ENCODE peak calls at places on chromosome 19, in seven cellular contexts. H, V, E, O, K, P and U are unnamed samples.

GRCh38 chr19:55406869-55407624 is 541 bp downstream of the UBE2S start:
- DNase-seq in V (no peak), O (no peak), P (no peak), E (no peak), K (peak; percentile 36), H (no peak), U (peak; percentile 30)

GRCh38 chr19:42064432-42064831 is 5.6 kb downstream of the GRIK5 start:
- DNase-seq in K (no peak), H (no peak), E (no peak), V (no peak), O (no peak), P (no peak), U (no peak)

GRCh38 chr19:16943942-16944625 is 55.3 kb downstream of the F2RL3 start:
- DNase-seq in H (no peak), K (no peak), V (no peak), P (no peak), E (no peak), O (no peak), U (no peak)

GRCh38 chr19:45275370-45275971 is 24.4 kb downstream of the MARK4 start:
- DNase-seq in P (no peak), K (no peak), V (no peak), O (no peak), E (no peak), H (no peak), U (no peak)

GRCh38 chr19:35495107-35496064 is 5.1 kb upstream of the KRTDAP start:
- DNase-seq in V (peak; percentile 85), H (peak; percentile 74), E (no peak), K (peak; percentile 67), P (no peak), O (no peak), U (peak; percentile 48)

GRCh38 chr19:49338691-49339363 is 3.6 kb downstream of the CD37 start:
- DNase-seq in V (no peak), K (no peak), E (no peak), O (no peak), P (no peak), H (peak; percentile 95), U (no peak)

GRCh38 chr19:46602392-46603194 is 1.5 kb downstream of the CALM3 start:
- DNase-seq in V (peak; percentile 43), H (no peak), P (no peak), O (no peak), K (peak; percentile 54), E (no peak), U (no peak)

GRCh38 chr19:2154587-2155075 is 3.3 kb upstream of the AP3D1 start:
- DNase-seq in K (no peak), H (no peak), P (no peak), O (peak; percentile 87), V (no peak), E (peak; percentile 64), U (no peak)

GRCh38 chr19:33396701-33397535 is 23.4 kb downstream of the CEBPG start:
- DNase-seq in K (no peak), E (no peak), H (peak; percentile 58), V (no peak), P (no peak), O (no peak), U (no peak)